ENCODE peak calls at places on chromosomes 5 and 9, in six cellular contexts. O, D, V, G, W and I are unnamed samples. For H3K4me1, the result is how much of the 10 kb centered on the place peaks cover.

GRCh38 chr9:135993840-135994776 is 32.9 kb upstream of the UBAC1 start:
- DNase-seq in V (no peak), D (no peak), G (no peak), W (no peak), O (no peak), I (peak)

GRCh38 chr9:21160178-21160577 is 6.3 kb downstream of the IFNA21 start:
- DNase-seq in D (no peak), V (no peak), W (no peak), O (no peak), G (no peak), I (no peak)

GRCh38 chr5:132816083-132816482 is 3.0 kb downstream of the SOWAHA start:
- DNase-seq in W (no peak), D (no peak), O (no peak), G (no peak), V (no peak), I (no peak)

GRCh38 chr5:167207081-167207480 is 1084.4 kb upstream of the WWC1 start:
- DNase-seq in O (no peak), D (no peak), G (no peak), V (no peak), W (peak), I (no peak)

GRCh38 chr5:652773-653350 is 40.3 kb downstream of the TPPP start:
- DNase-seq in O (no peak), G (no peak), D (peak), W (no peak), V (no peak), I (peak)

GRCh38 chr9:83231039-83231438 is 168.1 kb upstream of the RASEF start:
- DNase-seq in W (no peak), G (no peak), D (no peak), O (no peak), V (no peak), I (no peak)

GRCh38 chr9:120066315-120066714 is 513.7 kb downstream of the CDK5RAP2 start:
- DNase-seq in G (no peak), W (no peak), D (no peak), O (no peak), V (no peak), I (no peak)

GRCh38 chr9:98168952-98169488 is 23.4 kb downstream of the CORO2A start:
- DNase-seq in V (peak), D (peak), O (no peak), W (no peak), G (peak), I (no peak)

GRCh38 chr9:28774433-28775029 is 1201.2 kb upstream of the C9orf72 start:
- DNase-seq in V (no peak), G (no peak), W (no peak), D (no peak), O (no peak), I (no peak)
- TF ChIP-seq CTCF in V (no peak), G (peak), W (no peak), D (no peak), O (peak), I (peak)

GRCh38 chr5:74241751-74242140 is 398.8 kb downstream of the ENC1 start:
- DNase-seq in V (no peak), W (no peak), D (no peak), O (peak), G (no peak), I (no peak)
- H3K4me3 ChIP-seq in V (no peak), W (no peak), D (no peak), O (no peak), G (no peak), I (no peak)

GRCh38 chr5:40481226-40481625 is 198.5 kb upstream of the PTGER4 start:
- DNase-seq in V (no peak), G (no peak), D (no peak), O (no peak), W (no peak), I (no peak)

GRCh38 chr5:40479939-40480338 is 199.8 kb upstream of the PTGER4 start:
- DNase-seq in O (no peak), V (no peak), G (no peak), D (no peak), W (no peak), I (no peak)

GRCh38 chr5:40478766-40479165 is 200.9 kb upstream of the PTGER4 start:
- DNase-seq in O (no peak), V (no peak), W (no peak), D (no peak), G (no peak), I (no peak)

GRCh38 chr5:40477856-40478546 is 201.7 kb upstream of the PTGER4 start:
- DNase-seq in W (no peak), D (no peak), G (no peak), O (no peak), V (no peak), I (no peak)

DNA sequence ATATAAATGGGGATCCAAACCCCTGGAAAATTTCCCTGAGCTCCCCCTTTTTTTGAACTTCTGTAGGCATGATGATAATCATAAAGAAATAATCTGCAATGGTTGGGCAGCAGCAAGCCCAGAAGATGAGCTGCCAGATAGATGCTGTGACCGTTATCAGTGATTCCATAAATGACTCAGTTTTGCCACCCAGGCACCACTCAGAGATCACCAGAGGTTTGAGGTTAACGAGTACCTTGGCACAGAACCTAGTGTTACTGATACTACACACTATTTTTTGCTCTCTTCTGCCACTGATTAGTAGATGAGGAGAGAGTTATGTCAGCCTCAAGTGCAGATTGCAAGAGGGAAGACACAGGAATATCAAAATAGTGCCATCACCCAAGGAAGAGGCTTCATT is 199.3 kb upstream of the PTGER4 start:
- DNase-seq in G (no peak), V (no peak), W (no peak), D (no peak), O (no peak), I (no peak)
- H3K4me1 ChIP-seq in G (under half), V (under half), W (under half), D (under half), O (under half), I (under half)

GRCh38 chr9:129568560-129569505 is 52.1 kb downstream of the C9orf50 start:
- DNase-seq in W (peak), O (no peak), V (peak), G (peak), D (no peak), I (peak)
- TF ChIP-seq CTCF in W (no peak), O (no peak), V (no peak), G (no peak), D (no peak), I (no peak)

GRCh38 chr5:179795863-179796833 is 2.4 kb downstream of the LTC4S start:
- DNase-seq in O (peak), G (peak), W (peak), D (peak), V (peak), I (peak)

GRCh38 chr5:179794575-179794974 is 789 bp downstream of the LTC4S start:
- DNase-seq in O (no peak), G (no peak), W (peak), V (no peak), D (no peak), I (no peak)

GRCh38 chr5:179794171-179794570 is 385 bp downstream of the LTC4S start:
- DNase-seq in V (no peak), W (peak), D (no peak), G (no peak), O (no peak), I (no peak)

GRCh38 chr5:179793470-179794139 is at the start of gene LTC4S:
- DNase-seq in G (peak), V (peak), W (peak), D (peak), O (peak), I (peak)

GRCh38 chr5:179795049-179795862 is 1.5 kb downstream of the LTC4S start:
- DNase-seq in D (no peak), W (peak), O (peak), V (peak), G (no peak), I (peak)
- H3K4me3 ChIP-seq in D (peak), W (peak), O (peak), V (peak), G (peak), I (peak)

DNA sequence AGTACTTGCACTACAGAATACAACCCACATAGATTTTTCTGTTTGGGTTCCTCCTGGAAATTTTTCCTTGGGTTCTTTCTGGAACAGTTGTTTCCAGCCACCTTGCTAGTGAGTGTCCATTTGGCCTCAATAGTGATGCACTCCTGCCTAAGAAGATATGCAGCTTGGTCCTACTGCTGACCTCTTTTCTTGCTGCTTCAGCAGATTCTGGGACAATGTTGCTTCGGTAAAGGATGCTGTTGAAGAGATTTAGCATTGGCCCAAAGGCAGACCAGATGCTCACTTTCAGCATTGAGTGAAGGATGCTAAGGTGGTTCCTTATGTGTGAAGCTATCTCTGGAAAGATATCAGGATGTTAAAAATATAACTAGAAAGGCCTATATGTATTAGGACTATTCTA is 86.2 kb upstream of the SMC5 start:
- DNase-seq in D (no peak), V (no peak), G (no peak), W (no peak), O (no peak), I (no peak)
- H3K4me1 ChIP-seq in D (under half), V (under half), G (under half), W (under half), O (under half), I (under half)

GRCh38 chr9:35814841-35815543 is at the start of gene HINT2:
- DNase-seq in G (peak), W (peak), O (peak), D (peak), V (peak), I (peak)

GRCh38 chr9:35814106-35814840 is 569 bp downstream of the HINT2 start:
- DNase-seq in O (no peak), D (peak), V (peak), W (peak), G (peak), I (peak)

GRCh38 chr9:35812025-35812602 is at the start of gene SPAG8:
- DNase-seq in D (peak), O (peak), W (peak), G (peak), V (peak), I (peak)

GRCh38 chr9:35811364-35812024 is 568 bp downstream of the SPAG8 start:
- DNase-seq in O (peak), W (no peak), V (peak), D (no peak), G (no peak), I (no peak)

DNA sequence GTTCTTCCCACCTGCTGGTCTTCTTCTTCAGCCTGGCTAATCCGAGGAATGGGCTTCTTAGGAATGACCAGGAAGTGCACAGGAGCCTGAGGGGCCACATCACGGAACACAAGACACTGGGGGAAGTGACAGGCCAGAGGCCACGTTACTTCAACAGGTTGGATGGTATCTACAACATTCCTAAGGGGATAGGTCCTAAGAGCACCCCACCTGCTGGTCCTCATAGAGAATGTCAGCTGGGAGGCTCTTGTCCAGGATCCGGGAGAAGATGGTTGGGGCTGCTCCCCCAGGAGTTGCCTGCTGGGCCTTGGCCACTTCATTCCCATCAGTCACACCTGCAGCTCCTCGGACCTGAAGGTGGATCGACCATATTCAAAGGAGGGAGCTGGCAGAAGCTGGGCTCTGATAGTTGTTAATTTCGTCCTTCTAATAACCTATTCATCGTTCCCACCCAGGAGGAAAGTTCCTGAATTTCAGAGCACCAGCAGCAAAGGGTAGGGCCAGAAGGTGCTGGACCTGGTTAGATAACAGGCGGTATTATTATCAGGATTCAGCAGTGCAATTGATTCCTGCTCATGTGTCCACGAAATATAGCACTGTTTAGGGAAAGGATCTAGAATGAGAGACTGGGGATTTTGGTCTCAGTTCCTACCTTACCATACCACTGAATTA is 1.3 kb downstream of the HINT2 start:
- DNase-seq in D (no peak), V (no peak), O (no peak), W (no peak), G (no peak), I (no peak)
- TF ChIP-seq CTCF in D (no peak), V (no peak), O (peak), W (no peak), G (no peak), I (no peak)